ENCODE peak calls at places on chromosome 5, in eight cellular contexts. X is tibial nerve, O is HepG2, E is GM13976, V is transverse colon, U is tibial artery, L is activated B cell treated with CpG ODN at 0.5 μM for 24 hours, M is cardiac fibroblast. A is an unnamed sample.

GRCh38 chr5:176653401-176653800 is 6.1 kb downstream of the TSPAN17 start:
- DNase-seq in X (no peak), O (no peak), E (peak), V (no peak), U (no peak), L (no peak), M (no peak), A (no peak)

GRCh38 chr5:6461793-6462650 is 13.4 kb downstream of the UBE2QL1 start:
- DNase-seq in X (no peak), O (no peak), E (no peak), V (no peak), U (no peak), L (no peak), M (no peak), A (no peak)

GRCh38 chr5:161846731-161847130 is 1.2 kb upstream of the GABRA1 start:
- DNase-seq in X (no peak), O (no peak), E (no peak), V (no peak), U (no peak), L (no peak), M (peak), A (no peak)

GRCh38 chr5:63963080-63963735 is 963 bp upstream of the HTR1A start:
- DNase-seq in X (peak), O (peak), E (peak), V (peak), U (no peak), L (no peak), M (peak), A (no peak)

GRCh38 chr5:176716320-176716719 is 69.0 kb downstream of the TSPAN17 start:
- DNase-seq in X (peak), O (no peak), E (no peak), V (no peak), U (no peak), L (no peak), M (peak), A (no peak)

GRCh38 chr5:174526177-174526576 is 198.2 kb upstream of the MSX2 start:
- DNase-seq in X (no peak), O (no peak), E (no peak), V (no peak), U (no peak), L (no peak), M (no peak), A (no peak)

GRCh38 chr5:110807174-110807573 is 68.4 kb downstream of the SLC25A46 start:
- DNase-seq in X (no peak), O (no peak), E (no peak), V (peak), U (no peak), L (no peak), M (no peak), A (no peak)

GRCh38 chr5:56737002-56737621 is 78.2 kb upstream of the MAP3K1 start:
- DNase-seq in X (no peak), O (no peak), E (no peak), V (no peak), U (peak), L (no peak), M (peak), A (no peak)

GRCh38 chr5:23506329-23507236 is 826 bp upstream of the PRDM9 start:
- DNase-seq in X (no peak), O (peak), E (no peak), V (no peak), U (no peak), L (no peak), M (peak), A (no peak)

GRCh38 chr5:135433626-135434426 is 13.3 kb downstream of the DCANP1 start:
- DNase-seq in X (no peak), O (peak), E (no peak), V (no peak), U (no peak), L (no peak), M (peak), A (no peak)

GRCh38 chr5:142900926-142901325 is 130.7 kb downstream of the ARHGAP26 start:
- DNase-seq in X (no peak), O (no peak), E (no peak), V (no peak), U (no peak), L (no peak), M (peak), A (no peak)

GRCh38 chr5:138722518-138722917 is 30.7 kb upstream of the CTNNA1 start:
- DNase-seq in X (no peak), O (no peak), E (no peak), V (no peak), U (no peak), L (no peak), M (no peak), A (no peak)

GRCh38 chr5:149834246-149834855 is 104.2 kb downstream of the PPARGC1B start:
- DNase-seq in X (peak), O (peak), E (peak), V (peak), U (peak), L (no peak), M (peak), A (no peak)

GRCh38 chr5:170287532-170287931 is 10.0 kb downstream of the LCP2 start:
- DNase-seq in X (peak), O (no peak), E (no peak), V (peak), U (peak), L (no peak), M (peak), A (no peak)

GRCh38 chr5:178595750-178596149 is 5.6 kb upstream of the COL23A1 start:
- DNase-seq in X (no peak), O (no peak), E (no peak), V (no peak), U (no peak), L (no peak), M (no peak), A (no peak)

GRCh38 chr5:1186351-1187233 is 14.8 kb upstream of the SLC6A19 start:
- DNase-seq in X (no peak), O (peak), E (no peak), V (no peak), U (no peak), L (no peak), M (no peak), A (no peak)

GRCh38 chr5:17305964-17306725 is 88.7 kb downstream of the BASP1 start:
- DNase-seq in X (peak), O (peak), E (no peak), V (peak), U (peak), L (no peak), M (peak), A (no peak)

GRCh38 chr5:103785569-103785968 is 223.0 kb upstream of the NUDT12 start:
- DNase-seq in X (no peak), O (no peak), E (no peak), V (no peak), U (no peak), L (no peak), M (peak), A (no peak)

GRCh38 chr5:14914193-14914592 is 42.6 kb upstream of the ANKH start:
- DNase-seq in X (no peak), O (no peak), E (no peak), V (no peak), U (no peak), L (no peak), M (no peak), A (no peak)

GRCh38 chr5:72018158-72018803 is 89.0 kb upstream of the MAP1B start:
- DNase-seq in X (peak), O (peak), E (peak), V (peak), U (peak), L (peak), M (peak), A (no peak)

GRCh38 chr5:1913578-1913977 is 30.9 kb upstream of the IRX4 start:
- DNase-seq in X (no peak), O (no peak), E (no peak), V (no peak), U (no peak), L (no peak), M (no peak), A (no peak)

GRCh38 chr5:39187873-39188731 is 31.3 kb downstream of the FYB1 start:
- DNase-seq in X (no peak), O (no peak), E (no peak), V (no peak), U (no peak), L (no peak), M (no peak), A (no peak)

GRCh38 chr5:148539851-148540250 is 114.5 kb downstream of the HTR4 start:
- DNase-seq in X (no peak), O (no peak), E (no peak), V (no peak), U (no peak), L (no peak), M (no peak), A (no peak)

GRCh38 chr5:1755321-1755949 is 44.2 kb downstream of the MRPL36 start:
- DNase-seq in X (no peak), O (no peak), E (no peak), V (peak), U (peak), L (no peak), M (no peak), A (peak)

GRCh38 chr5:55226934-55227737 is at the start of gene MCIDAS:
- DNase-seq in X (no peak), O (no peak), E (peak), V (peak), U (no peak), L (peak), M (peak), A (peak)

GRCh38 chr5:93191426-93191825 is 389.6 kb downstream of the NR2F1-AS1 start:
- DNase-seq in X (no peak), O (no peak), E (no peak), V (no peak), U (no peak), L (no peak), M (no peak), A (no peak)

GRCh38 chr5:178449163-178450060 is 140.8 kb downstream of the COL23A1 start:
- DNase-seq in X (no peak), O (no peak), E (no peak), V (no peak), U (peak), L (no peak), M (no peak), A (peak)

GRCh38 chr5:132825824-132826391 is 4.5 kb downstream of the SHROOM1 start:
- DNase-seq in X (no peak), O (no peak), E (peak), V (no peak), U (no peak), L (no peak), M (no peak), A (no peak)
- TF ChIP-seq CTCF in X (no peak), O (no peak), E (no peak), V (no peak), U (no peak), L (no peak), M (no peak), A (no peak)

DNA sequence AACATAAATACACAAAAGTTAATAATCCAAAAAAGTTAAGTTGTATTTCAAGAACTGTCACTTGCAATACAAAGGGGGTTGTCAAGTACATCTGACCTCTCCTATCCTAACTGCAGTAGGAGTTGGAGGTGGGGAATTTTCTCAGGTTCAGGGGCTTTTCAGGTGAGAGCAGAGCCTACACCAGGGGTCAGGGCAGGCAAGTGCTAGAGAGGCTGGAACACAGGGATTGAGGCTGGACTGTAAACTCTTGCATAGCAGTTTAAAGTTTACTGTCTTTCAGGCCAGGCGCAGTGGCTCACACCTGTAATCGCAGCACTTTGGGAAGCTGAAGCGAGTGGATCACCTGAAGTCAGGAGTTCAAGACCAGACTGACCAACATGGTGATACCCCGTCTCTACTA is 25.4 kb upstream of the RASGRF2 start:
- DNase-seq in X (no peak), O (peak), E (no peak), V (no peak), U (no peak), L (no peak), M (no peak), A (no peak)
- TF ChIP-seq CTCF in X (no peak), O (peak), E (no peak), V (no peak), U (no peak), L (no peak), M (no peak), A (no peak)

GRCh38 chr5:169097897-169098296 is 203.0 kb downstream of the SLIT3 start:
- DNase-seq in X (no peak), O (no peak), E (no peak), V (no peak), U (no peak), L (no peak), M (no peak), A (no peak)
- TF ChIP-seq CTCF in X (no peak), O (no peak), E (no peak), V (no peak), U (no peak), L (no peak), M (no peak), A (no peak)

GRCh38 chr5:131987251-131987650 is 24.2 kb downstream of the ACSL6 start:
- DNase-seq in X (no peak), O (no peak), E (no peak), V (no peak), U (no peak), L (no peak), M (no peak), A (no peak)
- TF ChIP-seq CTCF in X (no peak), O (no peak), E (no peak), V (no peak), U (no peak), L (no peak), M (no peak), A (no peak)

GRCh38 chr5:112226215-112226614 is 192.9 kb downstream of the EPB41L4A start:
- DNase-seq in X (no peak), O (no peak), E (no peak), V (no peak), U (no peak), L (no peak), M (no peak), A (no peak)

GRCh38 chr5:112227911-112228631 is 191.0 kb downstream of the EPB41L4A start:
- DNase-seq in X (no peak), O (peak), E (no peak), V (no peak), U (no peak), L (no peak), M (no peak), A (no peak)

GRCh38 chr5:112234000-112234399 is 185.1 kb downstream of the EPB41L4A start:
- DNase-seq in X (no peak), O (no peak), E (no peak), V (no peak), U (no peak), L (no peak), M (no peak), A (no peak)

GRCh38 chr5:112232651-112233050 is 186.4 kb downstream of the EPB41L4A start:
- DNase-seq in X (no peak), O (no peak), E (no peak), V (peak), U (no peak), L (no peak), M (no peak), A (no peak)

GRCh38 chr5:112228672-112229071 is 190.4 kb downstream of the EPB41L4A start:
- DNase-seq in X (peak), O (no peak), E (no peak), V (peak), U (peak), L (no peak), M (peak), A (no peak)
- TF ChIP-seq CTCF in X (no peak), O (no peak), E (no peak), V (no peak), U (no peak), L (no peak), M (no peak), A (no peak)

GRCh38 chr5:157651623-157652376 is 438 bp downstream of the SOX30 start:
- DNase-seq in X (no peak), O (no peak), E (peak), V (peak), U (peak), L (peak), M (peak), A (no peak)
- TF ChIP-seq CTCF in X (peak), O (no peak), E (peak), V (peak), U (no peak), L (no peak), M (peak), A (no peak)

DNA sequence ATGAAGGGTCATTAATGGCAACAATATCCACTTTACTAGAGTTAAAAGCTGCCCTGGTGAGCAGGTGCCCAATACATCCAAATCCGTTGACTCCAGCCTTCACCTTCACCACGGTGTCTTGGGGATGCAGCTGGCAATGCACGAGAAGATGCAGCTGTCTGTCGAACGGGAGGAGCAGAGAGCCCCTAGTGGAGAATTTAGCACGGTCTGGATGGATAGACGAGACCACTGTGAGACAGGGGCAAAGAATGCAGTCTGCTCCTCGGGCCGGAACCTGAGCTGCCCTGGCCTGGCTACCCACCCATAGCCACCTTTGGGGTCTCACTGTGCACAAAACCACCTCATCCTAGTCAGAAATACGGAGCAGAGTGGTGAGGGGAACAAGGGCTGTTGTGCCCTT is 35.1 kb downstream of the ADRA1B start:
- DNase-seq in X (no peak), O (no peak), E (no peak), V (no peak), U (no peak), L (no peak), M (peak), A (no peak)
- TF ChIP-seq CTCF in X (no peak), O (peak), E (no peak), V (no peak), U (no peak), L (no peak), M (peak), A (peak)

GRCh38 chr5:80160242-80160641 is 95.6 kb downstream of the SERINC5 start:
- DNase-seq in X (no peak), O (no peak), E (no peak), V (no peak), U (no peak), L (no peak), M (no peak), A (no peak)
- TF ChIP-seq CTCF in X (no peak), O (no peak), E (no peak), V (no peak), U (no peak), L (no peak), M (no peak), A (no peak)

GRCh38 chr5:115369430-115370144 is 73.1 kb upstream of the CCDC112 start:
- DNase-seq in X (no peak), O (no peak), E (no peak), V (no peak), U (no peak), L (no peak), M (no peak), A (no peak)

GRCh38 chr5:115363879-115364278 is 67.4 kb upstream of the CCDC112 start:
- DNase-seq in X (no peak), O (no peak), E (no peak), V (no peak), U (no peak), L (no peak), M (no peak), A (no peak)

GRCh38 chr5:115372121-115372520 is 75.7 kb upstream of the CCDC112 start:
- DNase-seq in X (peak), O (no peak), E (no peak), V (no peak), U (no peak), L (no peak), M (peak), A (no peak)

GRCh38 chr5:115366223-115366622 is 69.8 kb upstream of the CCDC112 start:
- DNase-seq in X (no peak), O (no peak), E (no peak), V (no peak), U (no peak), L (no peak), M (peak), A (no peak)
- TF ChIP-seq CTCF in X (no peak), O (no peak), E (no peak), V (no peak), U (no peak), L (no peak), M (peak), A (no peak)

GRCh38 chr5:95646569-95647330 is at the start of gene RFESD:
- DNase-seq in X (peak), O (peak), E (peak), V (peak), U (peak), L (peak), M (peak), A (peak)
- TF ChIP-seq CTCF in X (peak), O (peak), E (no peak), V (no peak), U (peak), L (no peak), M (peak), A (peak)

A was measured in type B pancreatic cell.